ENCODE peak calls at places on chromosome 22, in six cellular contexts. T is fibroblast of villous mesenchyme, W is cardiac muscle cell, F is esophagus muscularis mucosa, G is AG09309, Y is lower leg skin. R is an unnamed sample.

GRCh38 chr22:49366437-49366836 is 461.2 kb downstream of the BRD1 start:
- DNase-seq in Y (peak), W (no peak), F (no peak), G (no peak), T (no peak), R (peak)

GRCh38 chr22:25650834-25651233 is 86.4 kb downstream of the GRK3 start:
- DNase-seq in W (no peak), T (no peak), Y (no peak), G (no peak), F (no peak), R (no peak)

GRCh38 chr22:32034275-32034674 is 8.8 kb upstream of the SLC5A1 start:
- DNase-seq in W (no peak), T (no peak), F (no peak), Y (no peak), G (no peak), R (no peak)

GRCh38 chr22:26842103-26842502 is 184.7 kb downstream of the MIAT start:
- DNase-seq in G (no peak), F (no peak), Y (peak), T (no peak), W (no peak), R (no peak)

GRCh38 chr22:43446881-43447280 is 35.1 kb downstream of the MPPED1 start:
- DNase-seq in F (no peak), T (no peak), Y (no peak), G (no peak), W (no peak), R (no peak)

GRCh38 chr22:37328017-37328416 is 45.7 kb downstream of the CYTH4 start:
- DNase-seq in F (no peak), Y (no peak), G (peak), W (peak), T (peak), R (no peak)

GRCh38 chr22:48618326-48618725 is 1209.3 kb downstream of the BRD1 start:
- DNase-seq in W (no peak), T (no peak), Y (no peak), F (no peak), G (peak), R (no peak)

GRCh38 chr22:44144046-44144569 is 36.6 kb upstream of the PARVG start:
- DNase-seq in T (no peak), F (no peak), Y (no peak), W (no peak), G (no peak), R (no peak)

GRCh38 chr22:48370508-48371325 is 1457.0 kb downstream of the BRD1 start:
- DNase-seq in G (no peak), T (no peak), Y (peak), W (no peak), F (no peak), R (peak)

GRCh38 chr22:48724899-48725298 is 1102.8 kb downstream of the BRD1 start:
- DNase-seq in F (no peak), W (no peak), T (no peak), G (no peak), Y (no peak), R (no peak)

GRCh38 chr22:46731246-46732040 is 6.6 kb downstream of the CERK start:
- DNase-seq in F (no peak), Y (no peak), W (no peak), G (no peak), T (peak), R (no peak)

GRCh38 chr22:44489026-44489425 is 9.0 kb downstream of the RTL6 start:
- DNase-seq in F (no peak), W (no peak), G (no peak), T (no peak), Y (no peak), R (no peak)

GRCh38 chr22:45834241-45834640 is 142.7 kb downstream of the WNT7B start:
- DNase-seq in W (no peak), Y (no peak), G (no peak), T (no peak), F (no peak), R (no peak)

GRCh38 chr22:45164217-45165123 is 745 bp downstream of the NUP50 start:
- DNase-seq in G (no peak), T (peak), Y (peak), F (no peak), W (peak), R (no peak)

GRCh38 chr22:20194681-20195593 is 44.1 kb upstream of the CCDC188 start:
- DNase-seq in F (no peak), Y (no peak), T (no peak), G (no peak), W (no peak), R (no peak)

GRCh38 chr22:47165998-47166397 is 403.5 kb downstream of the TBC1D22A start:
- DNase-seq in W (no peak), T (no peak), F (no peak), Y (peak), G (no peak), R (no peak)

GRCh38 chr22:37230673-37231405 is 13.2 kb downstream of the RAC2 start:
- DNase-seq in G (no peak), T (no peak), Y (no peak), W (no peak), F (no peak), R (no peak)

GRCh38 chr22:41992496-41992895 is 6.1 kb upstream of the WBP2NL start:
- DNase-seq in F (no peak), G (no peak), Y (peak), W (no peak), T (no peak), R (no peak)

GRCh38 chr22:26579331-26579886 is 10.5 kb downstream of the TPST2 start:
- DNase-seq in T (no peak), F (no peak), Y (no peak), W (no peak), G (no peak), R (no peak)

GRCh38 chr22:31631381-31631780 is 30.6 kb downstream of the PISD start:
- DNase-seq in G (no peak), F (no peak), W (no peak), Y (no peak), T (no peak), R (no peak)

GRCh38 chr22:31495343-31495742 is 993 bp upstream of the SFI1 start:
- DNase-seq in T (no peak), F (no peak), Y (no peak), W (no peak), G (no peak), R (no peak)

GRCh38 chr22:26800858-26801257 is 143.5 kb downstream of the MIAT start:
- DNase-seq in Y (no peak), T (peak), W (no peak), F (no peak), G (no peak), R (no peak)

GRCh38 chr22:44991218-44991617 is 18.6 kb downstream of the PHF21B start:
- DNase-seq in Y (no peak), G (no peak), T (no peak), F (no peak), W (no peak), R (no peak)

GRCh38 chr22:30968015-30968923 is at the start of gene MORC2:
- DNase-seq in Y (peak), F (no peak), G (no peak), W (peak), T (no peak), R (no peak)

GRCh38 chr22:30392661-30393321 is 4.0 kb upstream of the SEC14L2 start:
- DNase-seq in W (no peak), T (no peak), G (no peak), Y (no peak), F (no peak), R (no peak)

GRCh38 chr22:20509344-20510047 is 2.1 kb downstream of the MED15 start:
- DNase-seq in Y (peak), G (peak), W (peak), F (peak), T (peak), R (no peak)

GRCh38 chr22:45632791-45633515 is 38.7 kb upstream of the ATXN10 start:
- DNase-seq in W (peak), Y (no peak), F (no peak), T (no peak), G (no peak), R (no peak)

GRCh38 chr22:20606041-20606783 is 98.8 kb downstream of the MED15 start:
- DNase-seq in F (no peak), Y (no peak), G (no peak), T (peak), W (peak), R (no peak)

GRCh38 chr22:34236527-34236926 is 316.3 kb upstream of the LARGE1 start:
- DNase-seq in G (no peak), F (no peak), W (no peak), Y (no peak), T (no peak), R (no peak)

GRCh38 chr22:44196241-44196640 is 15.5 kb downstream of the PARVG start:
- DNase-seq in G (no peak), W (no peak), T (no peak), F (no peak), Y (peak), R (no peak)

GRCh38 chr22:32342977-32343376 is 14.7 kb upstream of the RFPL3 start:
- DNase-seq in W (no peak), F (no peak), Y (no peak), G (no peak), T (no peak), R (no peak)

GRCh38 chr22:29994941-29995340 is 85.3 kb upstream of the HORMAD2 start:
- DNase-seq in W (peak), Y (no peak), F (no peak), T (peak), G (no peak), R (no peak)

GRCh38 chr22:49093192-49093880 is 734.3 kb downstream of the BRD1 start:
- DNase-seq in T (no peak), W (no peak), Y (no peak), F (no peak), G (no peak), R (no peak)

GRCh38 chr22:30036656-30037055 is 43.6 kb upstream of the HORMAD2 start:
- DNase-seq in G (no peak), Y (peak), W (no peak), F (no peak), T (peak), R (no peak)

GRCh38 chr22:19556963-19557545 is 32.8 kb upstream of the CLDN5 start:
- DNase-seq in Y (peak), T (no peak), G (no peak), F (no peak), W (no peak), R (no peak)

GRCh38 chr22:39240841-39241631 is 3.7 kb downstream of the PDGFB start:
- DNase-seq in W (no peak), F (no peak), G (no peak), T (peak), Y (peak), R (no peak)
- TF ChIP-seq CTCF in W (no peak), F (no peak), G (no peak), T (no peak), Y (no peak), R (no peak)

GRCh38 chr22:23095467-23096342 is 25.4 kb downstream of the GNAZ start:
- DNase-seq in W (no peak), Y (no peak), T (no peak), G (no peak), F (no peak), R (no peak)
- TF ChIP-seq CTCF in W (no peak), Y (no peak), T (no peak), G (no peak), F (no peak), R (no peak)

GRCh38 chr22:50532824-50533344 is 3.1 kb upstream of the TYMP start:
- DNase-seq in Y (no peak), W (no peak), G (no peak), T (no peak), F (no peak), R (no peak)
- TF ChIP-seq CTCF in Y (no peak), W (no peak), G (no peak), T (no peak), F (no peak), R (no peak)

GRCh38 chr22:35838849-35839646 is 121.4 kb downstream of the APOL5 start:
- DNase-seq in G (peak), Y (no peak), W (peak), T (peak), F (no peak), R (no peak)
- TF ChIP-seq CTCF in G (peak), Y (no peak), W (peak), T (peak), F (peak), R (peak)

DNA sequence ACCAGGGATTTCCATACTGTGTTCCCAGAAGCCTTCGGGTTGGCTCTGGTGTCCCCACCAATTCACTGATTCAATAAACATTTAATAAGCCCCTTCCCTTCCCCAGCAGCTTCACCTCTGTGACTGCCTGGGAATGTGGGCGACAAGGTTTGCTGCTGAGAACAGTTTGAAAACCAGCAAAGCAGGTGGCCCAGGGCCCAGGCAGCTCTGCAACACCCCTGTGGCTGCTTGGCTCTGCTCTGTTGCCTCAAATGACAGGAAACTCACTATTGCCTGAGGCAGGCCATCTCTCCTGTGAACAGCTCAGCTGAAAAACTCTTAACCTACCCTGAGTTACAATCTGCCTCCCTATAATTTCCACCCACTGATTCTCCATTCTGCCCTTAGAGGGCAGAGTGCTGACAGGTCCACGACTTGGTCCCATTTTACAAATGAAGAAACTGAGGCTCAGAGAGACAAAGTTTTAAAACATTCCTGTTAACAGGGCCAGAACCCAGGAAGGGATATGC is 10.5 kb downstream of the ADORA2A start:
- DNase-seq in F (no peak), G (no peak), W (no peak), T (no peak), Y (no peak), R (no peak)
- TF ChIP-seq CTCF in F (no peak), G (peak), W (peak), T (peak), Y (no peak), R (peak)

R was measured in osteocyte.